ENCODE peak calls at places on chromosomes 4 and X, in seven cellular contexts. One of them, this sample, is unnamed.
A peak's percentile ranks its signal among the peaks of the same experiment; 100 is the strongest.

GRCh38 chrX:72101597-72102037 is 30.1 kb downstream of the RTL5 start:
- DNase-seq in ELR: no peak
- DNase-seq in neural crest cell: no peak
- DNase-seq in stimulated activated CD8-positive, alpha-beta memory T cell treated with anti-CD3 and anti-CD28 coated beads, Interleukin-15, amount 100 ng/mL, for 4 hours: no peak
- DNase-seq in RWPE1: no peak
- DNase-seq in retina: no peak
- DNase-seq in NCI-H226: peak; percentile 39
- DNase-seq in this sample: no peak

GRCh38 chr4:95548738-95549245 is at the start of gene UNC5C:
- DNase-seq in retina: peak; percentile 92
- DNase-seq in stimulated activated CD8-positive, alpha-beta memory T cell treated with anti-CD3 and anti-CD28 coated beads, Interleukin-15, amount 100 ng/mL, for 4 hours: no peak
- DNase-seq in ELR: no peak
- DNase-seq in neural crest cell: peak; percentile 44
- DNase-seq in RWPE1: no peak
- DNase-seq in NCI-H226: peak; percentile 17
- DNase-seq in this sample: peak; percentile 55

GRCh38 chrX:147602297-147602696 is 309.4 kb upstream of the FMR1 start:
- DNase-seq in ELR: no peak
- DNase-seq in NCI-H226: no peak
- DNase-seq in retina: no peak
- DNase-seq in stimulated activated CD8-positive, alpha-beta memory T cell treated with anti-CD3 and anti-CD28 coated beads, Interleukin-15, amount 100 ng/mL, for 4 hours: no peak
- DNase-seq in RWPE1: no peak
- DNase-seq in neural crest cell: no peak
- DNase-seq in this sample: peak; percentile 30

GRCh38 chr4:52100062-52100461 is 49.0 kb downstream of the SPATA18 start:
- DNase-seq in neural crest cell: no peak
- DNase-seq in retina: no peak
- DNase-seq in RWPE1: no peak
- DNase-seq in stimulated activated CD8-positive, alpha-beta memory T cell treated with anti-CD3 and anti-CD28 coated beads, Interleukin-15, amount 100 ng/mL, for 4 hours: no peak
- DNase-seq in ELR: no peak
- DNase-seq in NCI-H226: peak; percentile 12
- DNase-seq in this sample: peak; percentile 54

GRCh38 chr4:165175879-165176278 is 31.5 kb upstream of the KLHL2 start:
- DNase-seq in RWPE1: no peak
- DNase-seq in ELR: no peak
- DNase-seq in NCI-H226: peak; percentile 8
- DNase-seq in neural crest cell: no peak
- DNase-seq in stimulated activated CD8-positive, alpha-beta memory T cell treated with anti-CD3 and anti-CD28 coated beads, Interleukin-15, amount 100 ng/mL, for 4 hours: no peak
- DNase-seq in retina: peak; percentile 37
- DNase-seq in this sample: no peak

GRCh38 chr4:26568446-26568994 is 15.4 kb upstream of the TBC1D19 start:
- DNase-seq in RWPE1: peak; percentile 57
- DNase-seq in neural crest cell: no peak
- DNase-seq in stimulated activated CD8-positive, alpha-beta memory T cell treated with anti-CD3 and anti-CD28 coated beads, Interleukin-15, amount 100 ng/mL, for 4 hours: no peak
- DNase-seq in ELR: peak; percentile 97
- DNase-seq in NCI-H226: peak; percentile 50
- DNase-seq in retina: no peak
- DNase-seq in this sample: peak; percentile 49

GRCh38 chr4:142095886-142096605 is 459.7 kb downstream of the IL15 start:
- DNase-seq in stimulated activated CD8-positive, alpha-beta memory T cell treated with anti-CD3 and anti-CD28 coated beads, Interleukin-15, amount 100 ng/mL, for 4 hours: no peak
- DNase-seq in neural crest cell: no peak
- DNase-seq in retina: no peak
- DNase-seq in ELR: peak; percentile 96
- DNase-seq in NCI-H226: peak; percentile 89
- DNase-seq in RWPE1: peak; percentile 85
- DNase-seq in this sample: peak; percentile 98

GRCh38 chrX:103918050-103918449 is 44.4 kb upstream of the TMSB15B start:
- DNase-seq in neural crest cell: peak; percentile 53
- DNase-seq in stimulated activated CD8-positive, alpha-beta memory T cell treated with anti-CD3 and anti-CD28 coated beads, Interleukin-15, amount 100 ng/mL, for 4 hours: no peak
- DNase-seq in ELR: peak; percentile 74
- DNase-seq in NCI-H226: peak; percentile 60
- DNase-seq in RWPE1: peak; percentile 52
- DNase-seq in retina: peak; percentile 79
- DNase-seq in this sample: peak; percentile 64

GRCh38 chrX:53571494-53571893 is 115.0 kb downstream of the HUWE1 start:
- DNase-seq in retina: no peak
- DNase-seq in stimulated activated CD8-positive, alpha-beta memory T cell treated with anti-CD3 and anti-CD28 coated beads, Interleukin-15, amount 100 ng/mL, for 4 hours: no peak
- DNase-seq in neural crest cell: no peak
- DNase-seq in RWPE1: no peak
- DNase-seq in NCI-H226: no peak
- DNase-seq in ELR: no peak
- DNase-seq in this sample: no peak

GRCh38 chr4:2260336-2261109 is 1.4 kb downstream of the MXD4 start:
- DNase-seq in RWPE1: no peak
- DNase-seq in ELR: no peak
- DNase-seq in stimulated activated CD8-positive, alpha-beta memory T cell treated with anti-CD3 and anti-CD28 coated beads, Interleukin-15, amount 100 ng/mL, for 4 hours: no peak
- DNase-seq in neural crest cell: no peak
- DNase-seq in NCI-H226: no peak
- DNase-seq in retina: no peak
- DNase-seq in this sample: no peak

GRCh38 chr4:37664696-37665095 is 21.5 kb downstream of the RELL1 start:
- DNase-seq in ELR: no peak
- DNase-seq in retina: no peak
- DNase-seq in NCI-H226: no peak
- DNase-seq in stimulated activated CD8-positive, alpha-beta memory T cell treated with anti-CD3 and anti-CD28 coated beads, Interleukin-15, amount 100 ng/mL, for 4 hours: no peak
- DNase-seq in RWPE1: no peak
- DNase-seq in neural crest cell: no peak
- DNase-seq in this sample: no peak

GRCh38 chrX:49627030-49627777 is 28.4 kb downstream of the GAGE1 start:
- DNase-seq in stimulated activated CD8-positive, alpha-beta memory T cell treated with anti-CD3 and anti-CD28 coated beads, Interleukin-15, amount 100 ng/mL, for 4 hours: no peak
- DNase-seq in RWPE1: peak; percentile 22
- DNase-seq in ELR: no peak
- DNase-seq in NCI-H226: no peak
- DNase-seq in neural crest cell: no peak
- DNase-seq in retina: peak; percentile 55
- DNase-seq in this sample: no peak

GRCh38 chr4:149113804-149114430 is 671.7 kb upstream of the NR3C2 start:
- DNase-seq in RWPE1: peak; percentile 10
- DNase-seq in ELR: peak; percentile 81
- DNase-seq in neural crest cell: no peak
- DNase-seq in NCI-H226: peak; percentile 50
- DNase-seq in stimulated activated CD8-positive, alpha-beta memory T cell treated with anti-CD3 and anti-CD28 coated beads, Interleukin-15, amount 100 ng/mL, for 4 hours: no peak
- DNase-seq in retina: no peak
- DNase-seq in this sample: peak; percentile 20

GRCh38 chr4:134544303-134544761 is 342.7 kb upstream of the PABPC4L start:
- DNase-seq in ELR: peak; percentile 78
- DNase-seq in neural crest cell: no peak
- DNase-seq in retina: no peak
- DNase-seq in NCI-H226: peak; percentile 11
- DNase-seq in stimulated activated CD8-positive, alpha-beta memory T cell treated with anti-CD3 and anti-CD28 coated beads, Interleukin-15, amount 100 ng/mL, for 4 hours: no peak
- DNase-seq in RWPE1: no peak
- DNase-seq in this sample: peak; percentile 40

GRCh38 chr4:28310926-28311325 is 1450.3 kb downstream of the STIM2 start:
- DNase-seq in NCI-H226: no peak
- DNase-seq in stimulated activated CD8-positive, alpha-beta memory T cell treated with anti-CD3 and anti-CD28 coated beads, Interleukin-15, amount 100 ng/mL, for 4 hours: no peak
- DNase-seq in neural crest cell: no peak
- DNase-seq in ELR: peak; percentile 26
- DNase-seq in retina: no peak
- DNase-seq in RWPE1: no peak
- DNase-seq in this sample: no peak

GRCh38 chrX:106959897-106960296 is 39.7 kb downstream of the CLDN2 start:
- DNase-seq in NCI-H226: no peak
- DNase-seq in RWPE1: peak; percentile 8
- DNase-seq in neural crest cell: no peak
- DNase-seq in stimulated activated CD8-positive, alpha-beta memory T cell treated with anti-CD3 and anti-CD28 coated beads, Interleukin-15, amount 100 ng/mL, for 4 hours: no peak
- DNase-seq in retina: no peak
- DNase-seq in ELR: peak; percentile 42
- DNase-seq in this sample: peak; percentile 21

GRCh38 chr4:166293551-166293950 is 420.5 kb downstream of the TLL1 start:
- DNase-seq in NCI-H226: peak; percentile 65
- DNase-seq in RWPE1: no peak
- DNase-seq in retina: no peak
- DNase-seq in neural crest cell: no peak
- DNase-seq in stimulated activated CD8-positive, alpha-beta memory T cell treated with anti-CD3 and anti-CD28 coated beads, Interleukin-15, amount 100 ng/mL, for 4 hours: no peak
- DNase-seq in ELR: peak; percentile 65
- DNase-seq in this sample: no peak

GRCh38 chrX:95764972-95765451 is 919.6 kb upstream of the DIAPH2 start:
- DNase-seq in RWPE1: peak; percentile 2
- DNase-seq in stimulated activated CD8-positive, alpha-beta memory T cell treated with anti-CD3 and anti-CD28 coated beads, Interleukin-15, amount 100 ng/mL, for 4 hours: no peak
- DNase-seq in neural crest cell: peak; percentile 1
- DNase-seq in retina: peak; percentile 48
- DNase-seq in NCI-H226: no peak
- DNase-seq in ELR: peak; percentile 1
- DNase-seq in this sample: peak; percentile 67

GRCh38 chrX:11758400-11759171 is 549 bp downstream of the MSL3 start:
- DNase-seq in RWPE1: peak; percentile 58
- DNase-seq in NCI-H226: peak; percentile 60
- DNase-seq in stimulated activated CD8-positive, alpha-beta memory T cell treated with anti-CD3 and anti-CD28 coated beads, Interleukin-15, amount 100 ng/mL, for 4 hours: peak; percentile 77
- DNase-seq in ELR: peak; percentile 85
- DNase-seq in neural crest cell: peak; percentile 74
- DNase-seq in retina: peak; percentile 87
- DNase-seq in this sample: peak; percentile 72

GRCh38 chr4:2269618-2270163 is 7.8 kb upstream of the MXD4 start:
- DNase-seq in neural crest cell: no peak
- DNase-seq in ELR: no peak
- DNase-seq in RWPE1: no peak
- DNase-seq in NCI-H226: no peak
- DNase-seq in retina: no peak
- DNase-seq in stimulated activated CD8-positive, alpha-beta memory T cell treated with anti-CD3 and anti-CD28 coated beads, Interleukin-15, amount 100 ng/mL, for 4 hours: no peak
- DNase-seq in this sample: no peak

GRCh38 chr4:135371137-135371536 is 1169.5 kb upstream of the PABPC4L start:
- DNase-seq in retina: no peak
- DNase-seq in stimulated activated CD8-positive, alpha-beta memory T cell treated with anti-CD3 and anti-CD28 coated beads, Interleukin-15, amount 100 ng/mL, for 4 hours: no peak
- DNase-seq in RWPE1: no peak
- DNase-seq in NCI-H226: no peak
- DNase-seq in ELR: no peak
- DNase-seq in neural crest cell: peak; percentile 6
- DNase-seq in this sample: peak; percentile 12

GRCh38 chrX:69060631-69061408 is 104.4 kb downstream of the PJA1 start:
- DNase-seq in neural crest cell: peak; percentile 21
- DNase-seq in stimulated activated CD8-positive, alpha-beta memory T cell treated with anti-CD3 and anti-CD28 coated beads, Interleukin-15, amount 100 ng/mL, for 4 hours: no peak
- DNase-seq in retina: peak; percentile 51
- DNase-seq in RWPE1: peak; percentile 25
- DNase-seq in NCI-H226: no peak
- DNase-seq in ELR: peak; percentile 53
- DNase-seq in this sample: peak; percentile 65

GRCh38 chrX:65821721-65822496 is 154.5 kb downstream of the MSN start:
- DNase-seq in retina: peak; percentile 49
- DNase-seq in stimulated activated CD8-positive, alpha-beta memory T cell treated with anti-CD3 and anti-CD28 coated beads, Interleukin-15, amount 100 ng/mL, for 4 hours: no peak
- DNase-seq in NCI-H226: no peak
- DNase-seq in RWPE1: no peak
- DNase-seq in neural crest cell: no peak
- DNase-seq in ELR: no peak
- DNase-seq in this sample: peak; percentile 6

GRCh38 chrX:17967888-17968287 is 106.8 kb upstream of the RAI2 start:
- DNase-seq in retina: peak; percentile 9
- DNase-seq in RWPE1: no peak
- DNase-seq in neural crest cell: no peak
- DNase-seq in ELR: no peak
- DNase-seq in stimulated activated CD8-positive, alpha-beta memory T cell treated with anti-CD3 and anti-CD28 coated beads, Interleukin-15, amount 100 ng/mL, for 4 hours: no peak
- DNase-seq in NCI-H226: no peak
- DNase-seq in this sample: no peak

GRCh38 chr4:13984996-13985780 is 357.7 kb upstream of the BOD1L1 start:
- DNase-seq in NCI-H226: peak; percentile 43
- DNase-seq in retina: no peak
- DNase-seq in RWPE1: no peak
- DNase-seq in stimulated activated CD8-positive, alpha-beta memory T cell treated with anti-CD3 and anti-CD28 coated beads, Interleukin-15, amount 100 ng/mL, for 4 hours: no peak
- DNase-seq in neural crest cell: no peak
- DNase-seq in ELR: peak; percentile 10
- DNase-seq in this sample: peak; percentile 46

GRCh38 chr4:22500831-22501714 is 14.8 kb downstream of the ADGRA3 start:
- DNase-seq in stimulated activated CD8-positive, alpha-beta memory T cell treated with anti-CD3 and anti-CD28 coated beads, Interleukin-15, amount 100 ng/mL, for 4 hours: no peak
- DNase-seq in ELR: peak; percentile 88
- DNase-seq in NCI-H226: peak; percentile 77
- DNase-seq in RWPE1: peak; percentile 86
- DNase-seq in neural crest cell: no peak
- DNase-seq in retina: no peak
- DNase-seq in this sample: peak; percentile 87

This sample was measured in MCF 10A.